ENCODE peak calls at places on chromosomes 7 and 10, in seven cellular contexts. R is neural progenitor cell, L is fibroblast of lung, N is IMR-90, M is OCI-LY7, U is H9, K is mammary epithelial cell. Y is an unnamed sample. For H3K4me1, the result is how much of the 10 kb centered on the place peaks cover.

GRCh38 chr10:2244476-2244875 is 507.2 kb upstream of the ADARB2 start:
- DNase-seq in R (no peak), L (no peak), N (no peak), M (no peak), U (no peak), K (no peak), Y (no peak)

GRCh38 chr7:98133181-98133580 is 26.5 kb downstream of the LMTK2 start:
- DNase-seq in R (no peak), L (peak), N (no peak), M (peak), U (no peak), K (peak), Y (no peak)

GRCh38 chr10:125823663-125824251 is 411 bp downstream of the BCCIP start:
- DNase-seq in R (peak), L (peak), N (peak), M (peak), U (no peak), K (peak), Y (peak)

GRCh38 chr10:60270426-60270825 is 119.2 kb downstream of the ANK3 start:
- DNase-seq in R (no peak), L (no peak), N (peak), M (no peak), U (no peak), K (peak), Y (no peak)

GRCh38 chr7:93921607-93922446 is at the start of gene GNG11:
- DNase-seq in R (peak), L (peak), N (peak), M (peak), U (peak), K (peak), Y (peak)

GRCh38 chr10:126409821-126410220 is 21.5 kb upstream of the ADAM12 start:
- DNase-seq in R (no peak), L (no peak), N (no peak), M (no peak), U (no peak), K (no peak), Y (no peak)

GRCh38 chr10:80603516-80603915 is 65.8 kb downstream of the SH2D4B start:
- DNase-seq in R (no peak), L (no peak), N (no peak), M (no peak), U (no peak), K (no peak), Y (no peak)

GRCh38 chr10:78690354-78691111 is 378.2 kb upstream of the ZMIZ1 start:
- DNase-seq in R (no peak), L (no peak), N (no peak), M (no peak), U (no peak), K (no peak), Y (no peak)

GRCh38 chr7:133545613-133546012 is 292.7 kb downstream of the EXOC4 start:
- DNase-seq in R (no peak), L (peak), N (peak), M (no peak), U (no peak), K (peak), Y (no peak)

GRCh38 chr7:13908667-13909382 is 80.6 kb downstream of the ETV1 start:
- DNase-seq in R (peak), L (peak), N (no peak), M (no peak), U (no peak), K (no peak), Y (no peak)

GRCh38 chr10:66466622-66467021 is 459.2 kb upstream of the LRRTM3 start:
- DNase-seq in R (no peak), L (no peak), N (no peak), M (no peak), U (no peak), K (peak), Y (no peak)

GRCh38 chr10:131703527-131703926 is 197.3 kb upstream of the PPP2R2D start:
- DNase-seq in R (no peak), L (no peak), N (no peak), M (no peak), U (peak), K (no peak), Y (no peak)

GRCh38 chr10:117074621-117075020 is 63.4 kb downstream of the VAX1 start:
- DNase-seq in R (peak), L (no peak), N (no peak), M (no peak), U (peak), K (peak), Y (peak)

GRCh38 chr7:123275036-123275753 is 75.4 kb upstream of the SLC13A1 start:
- DNase-seq in R (no peak), L (peak), N (no peak), M (no peak), U (no peak), K (no peak), Y (peak)

GRCh38 chr7:94696981-94697670 is 41.2 kb upstream of the SGCE start:
- DNase-seq in R (no peak), L (peak), N (peak), M (no peak), U (no peak), K (peak), Y (peak)

GRCh38 chr10:52314822-52315552 is 906 bp downstream of the DKK1 start:
- DNase-seq in R (peak), L (peak), N (peak), M (no peak), U (no peak), K (peak), Y (peak)

GRCh38 chr10:103966671-103967432 is at the start of gene SLK:
- DNase-seq in R (peak), L (peak), N (peak), M (peak), U (peak), K (peak), Y (peak)

GRCh38 chr7:100065452-100066186 is 15.9 kb downstream of the ZNF3 start:
- DNase-seq in R (no peak), L (peak), N (peak), M (no peak), U (no peak), K (no peak), Y (peak)

GRCh38 chr7:114567416-114567815 is 152.8 kb downstream of the FOXP2 start:
- DNase-seq in R (no peak), L (no peak), N (no peak), M (no peak), U (no peak), K (no peak), Y (no peak)

GRCh38 chr10:97904576-97904975 is 54.9 kb downstream of the GOLGA7B start:
- DNase-seq in R (no peak), L (no peak), N (no peak), M (no peak), U (no peak), K (no peak), Y (no peak)

GRCh38 chr10:67259319-67259929 is 333.6 kb downstream of the LRRTM3 start:
- DNase-seq in R (no peak), L (no peak), N (no peak), M (no peak), U (no peak), K (no peak), Y (peak)

GRCh38 chr7:953547-954327 is 743 bp downstream of the ADAP1 start:
- DNase-seq in R (peak), L (peak), N (peak), M (no peak), U (peak), K (peak), Y (peak)

GRCh38 chr7:15104411-15105092 is 202.0 kb upstream of the DGKB start:
- DNase-seq in R (no peak), L (no peak), N (no peak), M (no peak), U (no peak), K (no peak), Y (no peak)

GRCh38 chr10:124678566-124679240 is 65.5 kb downstream of the FAM53B start:
- DNase-seq in R (no peak), L (no peak), N (no peak), M (no peak), U (no peak), K (no peak), Y (no peak)

GRCh38 chr10:86123304-86123703 is 243.3 kb downstream of the GRID1 start:
- DNase-seq in R (no peak), L (no peak), N (no peak), M (no peak), U (no peak), K (no peak), Y (no peak)

DNA sequence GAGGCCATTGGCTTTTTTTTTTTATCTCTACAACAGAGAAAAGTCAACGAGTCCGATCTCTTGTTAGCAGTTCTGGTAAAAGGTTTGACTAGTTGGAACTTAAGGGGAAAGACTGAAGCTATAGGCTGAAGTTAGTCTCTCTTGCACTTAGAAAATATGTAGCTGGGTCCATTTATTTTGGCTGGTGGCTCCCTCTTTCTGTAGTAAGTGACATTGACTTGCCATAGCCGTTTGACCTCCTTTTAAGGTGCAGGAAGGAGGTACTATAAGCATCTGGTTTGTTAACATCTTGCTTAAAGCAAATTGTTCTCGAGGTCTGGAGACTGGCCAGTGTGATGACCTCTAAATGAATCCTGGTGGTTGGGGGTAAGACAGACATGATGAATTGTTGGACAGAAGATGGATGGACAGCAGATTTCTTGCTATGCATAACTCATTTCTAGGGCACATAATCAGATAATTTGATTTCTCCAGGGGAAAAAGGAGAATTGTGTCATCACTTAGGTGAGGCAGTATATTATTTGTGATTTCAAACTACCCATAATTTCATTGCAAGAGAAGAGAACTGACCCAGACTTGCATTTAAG is 356.3 kb upstream of the GALNT17 start:
- DNase-seq in R (no peak), L (peak), N (no peak), M (peak), U (no peak), K (no peak), Y (no peak)
- TF ChIP-seq CTCF in R (peak), L (no peak), N (no peak), M (peak), U (peak), K (peak), Y (no peak)

DNA sequence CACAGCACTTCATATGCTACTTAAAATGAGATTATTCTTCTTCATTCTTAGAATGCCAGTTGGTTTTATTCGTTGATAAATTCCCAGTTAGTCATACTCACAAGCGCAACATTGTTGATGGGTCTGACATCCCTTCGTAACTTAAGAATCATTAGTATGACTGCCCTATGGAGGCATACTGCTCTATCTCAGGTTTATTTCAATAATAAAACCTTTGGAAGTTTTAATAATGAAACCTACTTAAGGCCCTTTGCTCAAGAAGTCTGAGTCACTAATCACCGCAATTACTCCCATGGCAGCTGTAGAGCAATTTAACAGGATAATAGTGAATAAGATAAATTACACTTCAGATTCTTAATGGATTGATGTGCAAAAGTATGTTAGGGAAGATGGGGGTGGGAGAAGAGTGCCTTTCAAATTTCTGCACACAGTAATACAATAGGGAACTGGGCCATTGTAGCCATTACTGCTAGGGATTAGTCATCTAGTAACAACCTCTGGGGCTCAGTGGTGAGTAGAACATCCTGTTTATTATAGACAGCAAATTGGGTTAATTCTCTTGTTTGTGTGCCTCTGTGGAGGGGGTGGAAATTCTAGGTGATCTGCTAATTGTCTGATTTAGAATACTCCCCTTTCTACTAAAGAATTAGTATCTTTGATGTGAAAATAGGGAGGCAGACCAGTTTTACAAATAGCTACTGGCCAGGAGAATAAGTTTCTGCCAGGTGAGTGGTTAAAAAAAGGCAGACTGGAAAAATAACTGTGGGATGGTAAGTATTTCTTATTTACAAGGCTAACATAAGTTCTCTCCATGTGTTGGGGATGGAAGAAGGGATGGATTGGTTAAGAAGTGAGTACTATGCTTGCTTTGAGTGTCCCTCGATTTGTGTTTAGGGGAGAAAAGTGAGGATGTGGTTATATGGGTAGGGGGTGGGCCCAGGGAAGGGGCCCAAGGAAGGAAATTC is 74.5 kb upstream of the VKORC1L1 start:
- DNase-seq in R (peak), L (peak), N (peak), M (peak), U (no peak), K (peak), Y (no peak)
- H3K4me1 ChIP-seq in R (under half), L (under half), N (under half), M (under half), U (under half), K (under half), Y (under half)

GRCh38 chr10:101330236-101331225 is 23.4 kb upstream of the BTRC start:
- DNase-seq in R (no peak), L (peak), N (peak), M (no peak), U (no peak), K (peak), Y (no peak)
- H3K4me2 ChIP-seq in R (no peak), L (no peak), N (peak), M (no peak), U (no peak), K (no peak), Y (no peak)

GRCh38 chr7:81527651-81528050 is 242.2 kb downstream of the HGF start:
- DNase-seq in R (peak), L (no peak), N (no peak), M (peak), U (no peak), K (no peak), Y (no peak)
- TF ChIP-seq CTCF in R (no peak), L (no peak), N (no peak), M (peak), U (no peak), K (no peak), Y (no peak)

Y was measured in hepatocyte.